ENCODE peak calls at places on chromosomes 6 and 20, in nine cellular contexts. One of them, this sample, is unnamed.

GRCh38 chr20:22180244-22180643 is 404.1 kb downstream of the FOXA2 start:
- DNase-seq in GM06990: no peak
- DNase-seq in lung: no peak
- DNase-seq in left lung: no peak
- DNase-seq in IMR-90: no peak
- DNase-seq in heart left ventricle: no peak
- DNase-seq in GM12864: no peak
- DNase-seq in adrenal gland: no peak
- DNase-seq in choroid plexus epithelial cell: no peak
- DNase-seq in this sample: no peak

GRCh38 chr6:34437644-34437970 is 11.7 kb upstream of the RPS10 start:
- DNase-seq in GM06990: no peak
- DNase-seq in lung: no peak
- DNase-seq in left lung: no peak
- DNase-seq in IMR-90: no peak
- DNase-seq in heart left ventricle: no peak
- DNase-seq in GM12864: no peak
- DNase-seq in adrenal gland: no peak
- DNase-seq in choroid plexus epithelial cell: no peak
- DNase-seq in this sample: no peak

GRCh38 chr6:170529839-170530520 is 23.1 kb downstream of the PSMB1 start:
- DNase-seq in GM06990: no peak
- DNase-seq in lung: peak
- DNase-seq in left lung: peak
- DNase-seq in IMR-90: peak
- DNase-seq in heart left ventricle: peak
- DNase-seq in GM12864: no peak
- DNase-seq in adrenal gland: peak
- DNase-seq in choroid plexus epithelial cell: peak
- DNase-seq in this sample: peak

GRCh38 chr6:136060052-136060451 is 190.1 kb downstream of the MTFR2 start:
- DNase-seq in GM06990: no peak
- DNase-seq in lung: no peak
- DNase-seq in left lung: no peak
- DNase-seq in IMR-90: no peak
- DNase-seq in heart left ventricle: no peak
- DNase-seq in GM12864: no peak
- DNase-seq in adrenal gland: no peak
- DNase-seq in choroid plexus epithelial cell: no peak
- DNase-seq in this sample: no peak

GRCh38 chr20:6632187-6632586 is 135.3 kb upstream of the BMP2 start:
- DNase-seq in GM06990: no peak
- DNase-seq in lung: no peak
- DNase-seq in left lung: no peak
- DNase-seq in IMR-90: no peak
- DNase-seq in heart left ventricle: peak
- DNase-seq in GM12864: no peak
- DNase-seq in adrenal gland: peak
- DNase-seq in choroid plexus epithelial cell: peak
- DNase-seq in this sample: peak

GRCh38 chr6:82143041-82143481 is 104.5 kb downstream of the IBTK start:
- DNase-seq in GM06990: no peak
- DNase-seq in lung: no peak
- DNase-seq in left lung: no peak
- DNase-seq in IMR-90: peak
- DNase-seq in heart left ventricle: no peak
- DNase-seq in GM12864: no peak
- DNase-seq in adrenal gland: no peak
- DNase-seq in choroid plexus epithelial cell: no peak
- DNase-seq in this sample: no peak

GRCh38 chr6:158570681-158570962 is 10.7 kb downstream of the TMEM181 start:
- DNase-seq in GM06990: no peak
- DNase-seq in lung: no peak
- DNase-seq in left lung: no peak
- DNase-seq in IMR-90: no peak
- DNase-seq in heart left ventricle: no peak
- DNase-seq in GM12864: no peak
- DNase-seq in adrenal gland: no peak
- DNase-seq in choroid plexus epithelial cell: no peak
- DNase-seq in this sample: no peak

GRCh38 chr6:110492584-110492983 is 16.2 kb upstream of the SLC22A16 start:
- DNase-seq in GM06990: no peak
- DNase-seq in lung: no peak
- DNase-seq in left lung: no peak
- DNase-seq in IMR-90: peak
- DNase-seq in heart left ventricle: no peak
- DNase-seq in GM12864: no peak
- DNase-seq in adrenal gland: no peak
- DNase-seq in choroid plexus epithelial cell: peak
- DNase-seq in this sample: no peak

GRCh38 chr6:144741659-144742058 is 456.5 kb downstream of the UTRN start:
- DNase-seq in GM06990: no peak
- DNase-seq in lung: no peak
- DNase-seq in left lung: no peak
- DNase-seq in IMR-90: no peak
- DNase-seq in heart left ventricle: no peak
- DNase-seq in GM12864: no peak
- DNase-seq in adrenal gland: no peak
- DNase-seq in choroid plexus epithelial cell: no peak
- DNase-seq in this sample: no peak

GRCh38 chr6:70956451-70957283 is at the start of gene B3GAT2:
- DNase-seq in GM06990: peak
- DNase-seq in lung: no peak
- DNase-seq in left lung: no peak
- DNase-seq in IMR-90: peak
- DNase-seq in heart left ventricle: no peak
- DNase-seq in GM12864: no peak
- DNase-seq in adrenal gland: peak
- DNase-seq in choroid plexus epithelial cell: peak
- DNase-seq in this sample: no peak

GRCh38 chr6:143700684-143701342 is 23.0 kb downstream of the PHACTR2 start:
- DNase-seq in GM06990: no peak
- DNase-seq in lung: no peak
- DNase-seq in left lung: no peak
- DNase-seq in IMR-90: peak
- DNase-seq in heart left ventricle: peak
- DNase-seq in GM12864: no peak
- DNase-seq in adrenal gland: no peak
- DNase-seq in choroid plexus epithelial cell: peak
- DNase-seq in this sample: peak

GRCh38 chr6:147750420-147750819 is 241.9 kb downstream of the SAMD5 start:
- DNase-seq in GM06990: no peak
- DNase-seq in lung: no peak
- DNase-seq in left lung: no peak
- DNase-seq in IMR-90: no peak
- DNase-seq in heart left ventricle: no peak
- DNase-seq in GM12864: no peak
- DNase-seq in adrenal gland: no peak
- DNase-seq in choroid plexus epithelial cell: no peak
- DNase-seq in this sample: no peak
- H3K4me3 ChIP-seq in GM06990: no peak
- H3K4me3 ChIP-seq in lung: no peak
- H3K4me3 ChIP-seq in left lung: no peak
- H3K4me3 ChIP-seq in IMR-90: no peak
- H3K4me3 ChIP-seq in heart left ventricle: no peak
- H3K4me3 ChIP-seq in GM12864: no peak
- H3K4me3 ChIP-seq in adrenal gland: no peak
- H3K4me3 ChIP-seq in choroid plexus epithelial cell: no peak
- H3K4me3 ChIP-seq in this sample: no peak

GRCh38 chr20:56829788-56830385 is 200.8 kb downstream of the TFAP2C start:
- DNase-seq in GM06990: no peak
- DNase-seq in lung: no peak
- DNase-seq in left lung: no peak
- DNase-seq in IMR-90: no peak
- DNase-seq in heart left ventricle: no peak
- DNase-seq in GM12864: no peak
- DNase-seq in adrenal gland: no peak
- DNase-seq in choroid plexus epithelial cell: no peak
- DNase-seq in this sample: no peak

GRCh38 chr20:56827763-56828162 is 198.7 kb downstream of the TFAP2C start:
- DNase-seq in GM06990: no peak
- DNase-seq in lung: no peak
- DNase-seq in left lung: no peak
- DNase-seq in IMR-90: no peak
- DNase-seq in heart left ventricle: no peak
- DNase-seq in GM12864: no peak
- DNase-seq in adrenal gland: no peak
- DNase-seq in choroid plexus epithelial cell: no peak
- DNase-seq in this sample: no peak

GRCh38 chr20:56828402-56828801 is 199.3 kb downstream of the TFAP2C start:
- DNase-seq in GM06990: no peak
- DNase-seq in lung: no peak
- DNase-seq in left lung: no peak
- DNase-seq in IMR-90: no peak
- DNase-seq in heart left ventricle: no peak
- DNase-seq in GM12864: no peak
- DNase-seq in adrenal gland: no peak
- DNase-seq in choroid plexus epithelial cell: no peak
- DNase-seq in this sample: no peak

GRCh38 chr20:56826306-56826970 is 197.3 kb downstream of the TFAP2C start:
- DNase-seq in GM06990: no peak
- DNase-seq in lung: no peak
- DNase-seq in left lung: no peak
- DNase-seq in IMR-90: peak
- DNase-seq in heart left ventricle: no peak
- DNase-seq in GM12864: no peak
- DNase-seq in adrenal gland: no peak
- DNase-seq in choroid plexus epithelial cell: no peak
- DNase-seq in this sample: peak

DNA sequence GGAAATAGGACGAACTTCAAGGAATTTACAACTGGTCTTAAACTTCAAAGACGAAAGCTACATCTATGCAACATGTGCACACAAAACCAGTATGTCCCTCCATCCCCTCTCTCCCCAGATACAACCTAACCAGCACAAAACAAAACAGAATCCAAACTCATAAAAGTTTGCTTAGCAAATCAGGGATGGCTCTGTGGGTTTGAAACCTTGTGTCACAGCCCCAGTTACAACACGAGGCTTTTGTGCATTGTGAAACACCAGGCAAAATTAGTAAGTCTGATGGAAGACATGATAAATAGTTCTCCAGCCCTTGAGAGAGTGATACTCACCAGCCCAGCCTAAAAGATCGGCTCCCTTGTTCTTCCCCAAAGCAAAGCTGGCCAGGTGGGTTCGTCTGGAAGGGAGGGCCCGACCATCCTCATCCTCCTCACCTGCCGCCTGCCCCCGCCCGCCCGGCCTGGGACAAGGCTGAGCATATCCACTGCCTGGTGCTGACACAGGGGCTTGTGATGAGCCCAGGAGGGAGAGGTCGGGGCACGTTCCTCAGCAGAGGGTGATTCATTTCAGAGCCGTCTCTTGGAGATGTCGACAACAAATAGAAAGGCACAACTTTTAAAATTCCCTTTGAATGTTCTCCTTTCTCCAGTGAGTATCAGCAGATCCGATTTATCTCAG is 198.0 kb downstream of the TFAP2C start:
- DNase-seq in GM06990: no peak
- DNase-seq in lung: no peak
- DNase-seq in left lung: no peak
- DNase-seq in IMR-90: no peak
- DNase-seq in heart left ventricle: no peak
- DNase-seq in GM12864: no peak
- DNase-seq in adrenal gland: no peak
- DNase-seq in choroid plexus epithelial cell: peak
- DNase-seq in this sample: peak
- H3K4me3 ChIP-seq in GM06990: no peak
- H3K4me3 ChIP-seq in lung: no peak
- H3K4me3 ChIP-seq in left lung: no peak
- H3K4me3 ChIP-seq in IMR-90: no peak
- H3K4me3 ChIP-seq in heart left ventricle: no peak
- H3K4me3 ChIP-seq in GM12864: no peak
- H3K4me3 ChIP-seq in adrenal gland: no peak
- H3K4me3 ChIP-seq in choroid plexus epithelial cell: no peak
- H3K4me3 ChIP-seq in this sample: no peak

DNA sequence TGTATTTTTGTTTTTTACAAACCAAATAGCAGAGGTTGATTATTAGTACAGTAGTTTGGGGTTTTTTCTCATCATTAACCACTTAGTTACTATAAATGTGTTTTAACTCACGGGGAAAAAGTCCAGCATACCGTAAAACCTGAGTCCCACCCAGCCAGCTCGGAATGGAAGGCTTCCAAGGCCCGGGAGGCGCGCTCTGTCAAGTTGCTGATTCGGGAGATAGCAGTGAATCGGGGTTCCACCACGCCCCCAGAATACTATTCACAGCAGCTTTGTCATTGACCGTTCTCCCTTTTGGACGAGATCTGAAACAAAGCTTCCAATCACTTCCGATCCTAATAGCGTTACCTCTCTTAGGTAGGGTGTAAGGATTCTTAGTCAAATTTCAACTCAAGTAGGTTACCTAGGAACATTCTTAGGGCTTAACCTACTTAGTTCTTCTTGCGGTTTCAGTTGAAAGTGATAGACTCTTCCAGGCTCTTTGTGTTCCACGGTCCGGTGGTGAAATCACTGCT is 232.8 kb upstream of the QKI start:
- DNase-seq in GM06990: no peak
- DNase-seq in lung: no peak
- DNase-seq in left lung: no peak
- DNase-seq in IMR-90: no peak
- DNase-seq in heart left ventricle: no peak
- DNase-seq in GM12864: no peak
- DNase-seq in adrenal gland: no peak
- DNase-seq in choroid plexus epithelial cell: no peak
- DNase-seq in this sample: no peak
- H3K4me3 ChIP-seq in GM06990: no peak
- H3K4me3 ChIP-seq in lung: no peak
- H3K4me3 ChIP-seq in left lung: no peak
- H3K4me3 ChIP-seq in IMR-90: no peak
- H3K4me3 ChIP-seq in heart left ventricle: peak
- H3K4me3 ChIP-seq in GM12864: no peak
- H3K4me3 ChIP-seq in adrenal gland: no peak
- H3K4me3 ChIP-seq in choroid plexus epithelial cell: no peak
- H3K4me3 ChIP-seq in this sample: no peak

GRCh38 chr6:3869632-3870527 is 20.7 kb downstream of the FAM50B start:
- DNase-seq in GM06990: no peak
- DNase-seq in lung: no peak
- DNase-seq in left lung: no peak
- DNase-seq in IMR-90: no peak
- DNase-seq in heart left ventricle: no peak
- DNase-seq in GM12864: no peak
- DNase-seq in adrenal gland: no peak
- DNase-seq in choroid plexus epithelial cell: no peak
- DNase-seq in this sample: no peak

GRCh38 chr6:3868544-3868943 is 19.4 kb downstream of the FAM50B start:
- DNase-seq in GM06990: no peak
- DNase-seq in lung: no peak
- DNase-seq in left lung: no peak
- DNase-seq in IMR-90: peak
- DNase-seq in heart left ventricle: no peak
- DNase-seq in GM12864: no peak
- DNase-seq in adrenal gland: no peak
- DNase-seq in choroid plexus epithelial cell: no peak
- DNase-seq in this sample: no peak

GRCh38 chr6:3869284-3869631 is 20.1 kb downstream of the FAM50B start:
- DNase-seq in GM06990: no peak
- DNase-seq in lung: no peak
- DNase-seq in left lung: no peak
- DNase-seq in IMR-90: no peak
- DNase-seq in heart left ventricle: no peak
- DNase-seq in GM12864: no peak
- DNase-seq in adrenal gland: no peak
- DNase-seq in choroid plexus epithelial cell: no peak
- DNase-seq in this sample: no peak

GRCh38 chr6:3865463-3865862 is 16.3 kb downstream of the FAM50B start:
- DNase-seq in GM06990: no peak
- DNase-seq in lung: no peak
- DNase-seq in left lung: no peak
- DNase-seq in IMR-90: no peak
- DNase-seq in heart left ventricle: no peak
- DNase-seq in GM12864: no peak
- DNase-seq in adrenal gland: no peak
- DNase-seq in choroid plexus epithelial cell: no peak
- DNase-seq in this sample: no peak

GRCh38 chr6:3867616-3868502 is 18.7 kb downstream of the FAM50B start:
- DNase-seq in GM06990: no peak
- DNase-seq in lung: no peak
- DNase-seq in left lung: no peak
- DNase-seq in IMR-90: peak
- DNase-seq in heart left ventricle: no peak
- DNase-seq in GM12864: no peak
- DNase-seq in adrenal gland: no peak
- DNase-seq in choroid plexus epithelial cell: no peak
- DNase-seq in this sample: no peak
- H3K4me3 ChIP-seq in GM06990: no peak
- H3K4me3 ChIP-seq in lung: no peak
- H3K4me3 ChIP-seq in left lung: no peak
- H3K4me3 ChIP-seq in IMR-90: no peak
- H3K4me3 ChIP-seq in heart left ventricle: no peak
- H3K4me3 ChIP-seq in GM12864: no peak
- H3K4me3 ChIP-seq in adrenal gland: no peak
- H3K4me3 ChIP-seq in choroid plexus epithelial cell: no peak
- H3K4me3 ChIP-seq in this sample: no peak